ENCODE peak calls at places on chromosomes 6 and 20, in four cellular contexts. O is HAP-1, I is A549, U is right lobe of liver. H is an unnamed sample.
A peak's percentile ranks its signal among the peaks of the same experiment; 100 is the strongest.

GRCh38 chr6:138609801-138610430 is 110.6 kb upstream of the NHSL1 start:
- DNase-seq in O (no peak), I (no peak), U (no peak), H (no peak)

GRCh38 chr20:33985280-33985679 is 8.4 kb upstream of the RALY start:
- DNase-seq in O (no peak), I (no peak), U (no peak), H (no peak)

GRCh38 chr20:324177-325042 is 942 bp upstream of the SOX12 start:
- DNase-seq in O (peak; percentile 81), I (peak; percentile 93), U (peak; percentile 93), H (peak; percentile 95)

GRCh38 chr6:151501511-151502136 is 7.8 kb downstream of the CCDC170 start:
- DNase-seq in O (no peak), I (no peak), U (no peak), H (no peak)

GRCh38 chr6:140768133-140768532 is 1364.6 kb upstream of the GJE1 start:
- DNase-seq in O (no peak), I (no peak), U (no peak), H (no peak)

GRCh38 chr6:37990762-37991525 is 171.4 kb downstream of the ZFAND3 start:
- DNase-seq in O (no peak), I (peak; percentile 16), U (no peak), H (no peak)

GRCh38 chr6:162706236-162706635 is 21.3 kb downstream of the PRKN start:
- DNase-seq in O (no peak), I (no peak), U (peak; percentile 49), H (no peak)

GRCh38 chr20:10877345-10877744 is 203.5 kb upstream of the JAG1 start:
- DNase-seq in O (no peak), I (no peak), U (no peak), H (no peak)

GRCh38 chr20:6882911-6883310 is 115.4 kb downstream of the BMP2 start:
- DNase-seq in O (no peak), I (no peak), U (no peak), H (no peak)

GRCh38 chr6:129679250-129679649 is 30.7 kb downstream of the ARHGAP18 start:
- DNase-seq in O (no peak), I (no peak), U (no peak), H (no peak)

GRCh38 chr20:10476319-10476724 is 41.2 kb downstream of the SLX4IP start:
- DNase-seq in O (no peak), I (no peak), U (no peak), H (no peak)

GRCh38 chr6:150876598-150876997 is 11.1 kb downstream of the MTHFD1L start:
- DNase-seq in O (no peak), I (no peak), U (no peak), H (no peak)

GRCh38 chr20:20860078-20860806 is 147.8 kb upstream of the RALGAPA2 start:
- DNase-seq in O (peak; percentile 79), I (peak; percentile 92), U (peak; percentile 89), H (peak; percentile 81)

GRCh38 chr6:37024665-37025337 is 19.3 kb downstream of the FGD2 start:
- DNase-seq in O (no peak), I (peak; percentile 49), U (peak; percentile 70), H (peak; percentile 90)

GRCh38 chr6:24125980-24126379 is at the start of gene NRSN1:
- DNase-seq in O (peak; percentile 5), I (no peak), U (no peak), H (no peak)

GRCh38 chr6:88965691-88966090 is 2.3 kb upstream of the RNGTT start:
- DNase-seq in O (no peak), I (no peak), U (no peak), H (no peak)

GRCh38 chr20:49768204-49769124 is 44.2 kb upstream of the SLC9A8 start:
- DNase-seq in O (peak; percentile 80), I (peak; percentile 66), U (peak; percentile 69), H (peak; percentile 98)

GRCh38 chr20:49766979-49767419 is 45.6 kb upstream of the SLC9A8 start:
- DNase-seq in O (no peak), I (no peak), U (peak; percentile 55), H (no peak)

GRCh38 chr20:49765846-49766541 is 46.6 kb upstream of the SLC9A8 start:
- DNase-seq in O (no peak), I (no peak), U (no peak), H (no peak)

GRCh38 chr20:49770634-49771033 is 42.0 kb upstream of the SLC9A8 start:
- DNase-seq in O (no peak), I (no peak), U (no peak), H (no peak)

DNA sequence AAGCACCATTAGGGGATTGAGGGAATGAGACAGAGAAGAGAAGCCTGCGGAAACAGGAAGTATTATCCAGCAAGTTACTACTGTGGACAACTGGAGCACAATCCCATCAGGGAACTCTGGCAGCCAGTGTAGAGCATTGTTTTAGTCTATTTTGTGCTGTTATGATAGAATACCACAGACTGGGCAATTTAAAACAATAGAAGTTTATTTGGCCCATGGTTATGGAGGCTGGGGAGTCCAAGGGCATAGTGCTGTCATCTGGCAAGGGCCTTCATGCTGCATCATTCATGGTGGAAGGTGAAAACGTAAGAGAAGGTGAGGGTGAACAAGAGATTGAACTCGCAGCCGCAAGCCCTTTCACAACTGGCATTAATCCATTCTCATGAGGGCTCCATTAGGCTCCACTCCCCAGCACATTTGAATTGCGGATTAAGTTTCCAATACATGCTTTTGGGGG is 43.5 kb upstream of the SLC9A8 start:
- DNase-seq in O (no peak), I (no peak), U (no peak), H (no peak)
- H3K4me1 ChIP-seq in O (peaks cover 20% of the 10 kb centered on the region), I (peaks cover 84% of the 10 kb centered on the region), U (peaks cover 13% of the 10 kb centered on the region), H (peaks cover 43% of the 10 kb centered on the region)

GRCh38 chr20:53599378-53599777 is 5.7 kb upstream of the ZNF217 start:
- DNase-seq in O (no peak), I (no peak), U (no peak), H (no peak)
- H3K4me1 ChIP-seq in O (peaks cover 18% of the 10 kb centered on the region), I (peaks cover 28% of the 10 kb centered on the region), U (no peaks in the 10 kb centered on the region), H (peaks cover 31% of the 10 kb centered on the region)

DNA sequence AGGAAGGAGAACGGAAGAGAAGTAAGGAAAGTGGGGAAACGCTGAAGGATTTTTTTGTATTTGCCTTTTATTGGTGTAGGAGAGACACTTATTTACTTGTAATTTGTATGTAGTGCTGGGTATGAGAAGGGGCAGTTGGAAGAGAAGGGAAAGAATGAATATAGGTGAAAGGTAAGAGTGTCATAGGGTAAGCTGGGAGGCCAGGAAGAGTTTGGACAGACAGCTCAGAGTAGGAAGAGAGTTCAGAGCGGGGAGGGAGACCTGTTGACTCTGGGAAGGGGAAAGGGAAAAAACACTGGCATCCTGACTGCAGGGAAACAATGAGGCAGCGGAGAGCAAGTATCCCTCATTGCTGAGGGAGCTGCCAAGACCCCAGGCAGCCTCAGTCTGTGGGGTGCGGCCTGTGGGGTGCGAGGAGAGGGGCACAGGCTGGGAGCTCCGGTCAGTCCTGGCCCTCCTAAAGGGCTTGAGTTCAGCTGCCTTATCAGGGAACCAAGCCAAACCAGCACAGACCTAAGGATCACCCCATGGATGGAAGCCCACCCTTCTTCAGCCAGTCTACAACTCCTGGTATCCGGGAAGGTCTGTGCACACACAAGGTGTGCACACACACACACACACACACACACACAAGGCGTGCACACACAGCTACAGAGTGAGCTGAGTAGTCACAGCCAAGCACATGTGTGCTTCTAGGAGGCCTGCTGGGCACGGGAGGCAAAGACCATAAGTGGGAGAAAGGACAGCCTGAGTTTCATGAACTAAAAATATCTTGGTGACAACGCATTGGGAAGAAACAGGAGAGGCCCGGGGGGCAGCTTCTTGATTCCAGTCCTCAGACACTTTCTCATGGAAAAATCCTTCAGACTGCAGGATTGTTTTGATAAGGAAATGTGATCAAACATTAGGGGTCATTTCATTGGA is 2.9 kb downstream of the TRAF3IP2 start:
- DNase-seq in O (no peak), I (no peak), U (no peak), H (no peak)
- H3K4me1 ChIP-seq in O (peaks cover 28% of the 10 kb centered on the region), I (peaks cover 47% of the 10 kb centered on the region), U (no peaks in the 10 kb centered on the region), H (peaks cover 38% of the 10 kb centered on the region)

GRCh38 chr20:45011108-45011526 is 44.8 kb downstream of the STK4 start:
- DNase-seq in O (peak; percentile 70), I (peak; percentile 46), U (peak; percentile 23), H (no peak)

GRCh38 chr20:45012682-45013302 is 46.5 kb downstream of the STK4 start:
- DNase-seq in O (no peak), I (no peak), U (no peak), H (no peak)

GRCh38 chr20:45008521-45009049 is 42.3 kb downstream of the STK4 start:
- DNase-seq in O (no peak), I (no peak), U (no peak), H (no peak)

GRCh38 chr20:45014671-45015415 is 48.5 kb downstream of the STK4 start:
- DNase-seq in O (no peak), I (no peak), U (no peak), H (no peak)

GRCh38 chr20:45010399-45010828 is 44.1 kb downstream of the STK4 start:
- DNase-seq in O (no peak), I (no peak), U (no peak), H (no peak)
- H3K4me1 ChIP-seq in O (peaks cover 4% of the 10 kb centered on the region), I (peaks cover 12% of the 10 kb centered on the region), U (no peaks in the 10 kb centered on the region), H (peaks cover 48% of the 10 kb centered on the region)

GRCh38 chr20:50546729-50547314 is 36.6 kb downstream of the PTPN1 start:
- DNase-seq in O (no peak), I (no peak), U (no peak), H (no peak)

GRCh38 chr20:50550531-50550930 is 40.3 kb downstream of the PTPN1 start:
- DNase-seq in O (no peak), I (no peak), U (no peak), H (no peak)

GRCh38 chr20:50551288-50551687 is 41.1 kb downstream of the PTPN1 start:
- DNase-seq in O (no peak), I (no peak), U (no peak), H (no peak)

GRCh38 chr20:50547956-50548355 is 37.8 kb downstream of the PTPN1 start:
- DNase-seq in O (no peak), I (no peak), U (no peak), H (no peak)

DNA sequence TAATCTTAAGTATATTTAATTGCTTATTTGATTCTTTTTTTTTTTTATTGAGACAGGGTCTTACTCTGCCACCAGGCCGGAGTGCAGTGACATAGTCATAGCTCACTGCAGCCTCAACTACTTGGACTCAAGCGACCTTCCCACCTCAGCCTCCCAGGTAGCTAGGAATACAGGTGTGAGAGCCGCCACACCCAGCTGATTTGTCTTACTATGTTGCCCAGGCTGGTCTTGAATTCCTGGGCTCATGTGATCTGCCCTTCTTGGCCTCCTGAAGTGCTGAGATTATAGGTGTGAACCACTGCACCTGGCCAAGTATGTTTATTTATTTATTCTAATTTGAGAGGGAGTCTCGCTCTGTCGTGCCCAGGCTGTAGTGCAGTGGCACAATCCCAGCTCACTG is 38.2 kb downstream of the PTPN1 start:
- DNase-seq in O (no peak), I (no peak), U (no peak), H (no peak)
- H3K4me1 ChIP-seq in O (peaks cover 12% of the 10 kb centered on the region), I (no peaks in the 10 kb centered on the region), U (no peaks in the 10 kb centered on the region), H (peaks cover 27% of the 10 kb centered on the region)

GRCh38 chr20:63232235-63233060 is 3.3 kb upstream of the BIRC7 start:
- DNase-seq in O (no peak), I (peak; percentile 93), U (no peak), H (no peak)
- H3K4me1 ChIP-seq in O (no peaks in the 10 kb centered on the region), I (peaks cover 90% of the 10 kb centered on the region), U (no peaks in the 10 kb centered on the region), H (peaks cover 5% of the 10 kb centered on the region)

GRCh38 chr6:125829433-125829832 is 38.7 kb downstream of the NCOA7 start:
- DNase-seq in O (no peak), I (no peak), U (no peak), H (no peak)
- H3K4me1 ChIP-seq in O (no peaks in the 10 kb centered on the region), I (peaks cover 12% of the 10 kb centered on the region), U (no peaks in the 10 kb centered on the region), H (no peaks in the 10 kb centered on the region)